ENCODE peak calls at places on chromosome 1, in four cellular contexts. L is A549, D is HepG2, N is K562. U is an unnamed sample.

GRCh38 chr1:234362558-234362957 is 10.7 kb upstream of the COA6 start:
- DNase-seq in D (no peak), L (no peak), N (no peak), U (no peak)

GRCh38 chr1:92399076-92399475 is 87.6 kb downstream of the GFI1 start:
- DNase-seq in D (no peak), N (no peak), L (no peak), U (no peak)

GRCh38 chr1:164712131-164713031 is 153.4 kb downstream of the PBX1 start:
- DNase-seq in D (no peak), N (peak), L (no peak), U (peak)

GRCh38 chr1:11339346-11340247 is 66.6 kb downstream of the UBIAD1 start:
- DNase-seq in N (peak), D (no peak), L (no peak), U (no peak)

GRCh38 chr1:231020139-231020601 is 19.9 kb downstream of the FAM89A start:
- DNase-seq in D (no peak), N (no peak), L (no peak), U (peak)

GRCh38 chr1:2132222-2133038 is 62.1 kb downstream of the FAAP20 start:
- DNase-seq in D (peak), N (peak), L (no peak), U (peak)

GRCh38 chr1:52668711-52669110 is 29.4 kb downstream of the COA7 start:
- DNase-seq in N (no peak), D (no peak), L (no peak), U (peak)

GRCh38 chr1:85578321-85579295 is 2.0 kb upstream of the CCN1 start:
- DNase-seq in L (no peak), N (no peak), D (peak), U (peak)

GRCh38 chr1:158087320-158087927 is 93.3 kb upstream of the CD1D start:
- DNase-seq in N (peak), L (peak), D (peak), U (peak)

GRCh38 chr1:197178998-197179397 is 32.5 kb upstream of the ASPM start:
- DNase-seq in L (no peak), D (peak), N (peak), U (peak)

GRCh38 chr1:182939413-182939812 is 13.6 kb downstream of the SHCBP1L start:
- DNase-seq in N (no peak), D (no peak), L (no peak), U (no peak)

GRCh38 chr1:164369698-164370365 is 189.2 kb upstream of the PBX1 start:
- DNase-seq in L (no peak), D (no peak), N (no peak), U (no peak)

GRCh38 chr1:166026143-166026542 is 140.7 kb downstream of the FAM78B start:
- DNase-seq in D (no peak), L (no peak), N (no peak), U (no peak)

GRCh38 chr1:53359934-53360276 is 32.0 kb upstream of the LRP8 start:
- DNase-seq in D (no peak), L (no peak), N (no peak), U (no peak)

GRCh38 chr1:212129781-212130180 is 94.2 kb downstream of the DTL start:
- DNase-seq in L (no peak), N (no peak), D (no peak), U (no peak)

GRCh38 chr1:20344738-20345137 is 54.1 kb downstream of the VWA5B1 start:
- DNase-seq in L (no peak), N (no peak), D (no peak), U (no peak)

GRCh38 chr1:68328485-68328884 is 96.2 kb upstream of the WLS start:
- DNase-seq in N (no peak), D (no peak), L (no peak), U (peak)

GRCh38 chr1:68329096-68329835 is 96.9 kb upstream of the WLS start:
- DNase-seq in D (no peak), L (no peak), N (no peak), U (no peak)

GRCh38 chr1:68330391-68330790 is 98.1 kb upstream of the WLS start:
- DNase-seq in L (no peak), D (no peak), N (no peak), U (no peak)

GRCh38 chr1:68324316-68324715 is 92.0 kb upstream of the WLS start:
- DNase-seq in D (no peak), N (no peak), L (no peak), U (no peak)

GRCh38 chr1:68327414-68327813 is 95.1 kb upstream of the WLS start:
- DNase-seq in N (no peak), L (no peak), D (no peak), U (peak)
- TF ChIP-seq MAZ in N (no peak), L (no peak), D (no peak), U (no peak)

GRCh38 chr1:245791410-245792312 is 636.9 kb downstream of the KIF26B start:
- DNase-seq in D (no peak), L (no peak), N (peak), U (no peak)
- TF ChIP-seq SMC3 in D (no peak), L (no peak), N (no peak), U (no peak)

GRCh38 chr1:236067854-236068454 is 3.1 kb upstream of the NID1 start:
- DNase-seq in D (no peak), N (no peak), L (no peak), U (peak)

GRCh38 chr1:236065509-236066005 is 667 bp upstream of the NID1 start:
- DNase-seq in L (no peak), N (no peak), D (no peak), U (no peak)

GRCh38 chr1:236064674-236065508 is at the start of gene NID1:
- DNase-seq in N (no peak), D (peak), L (peak), U (peak)

GRCh38 chr1:236066828-236067386 is 2.0 kb upstream of the NID1 start:
- DNase-seq in L (no peak), D (no peak), N (no peak), U (no peak)

DNA sequence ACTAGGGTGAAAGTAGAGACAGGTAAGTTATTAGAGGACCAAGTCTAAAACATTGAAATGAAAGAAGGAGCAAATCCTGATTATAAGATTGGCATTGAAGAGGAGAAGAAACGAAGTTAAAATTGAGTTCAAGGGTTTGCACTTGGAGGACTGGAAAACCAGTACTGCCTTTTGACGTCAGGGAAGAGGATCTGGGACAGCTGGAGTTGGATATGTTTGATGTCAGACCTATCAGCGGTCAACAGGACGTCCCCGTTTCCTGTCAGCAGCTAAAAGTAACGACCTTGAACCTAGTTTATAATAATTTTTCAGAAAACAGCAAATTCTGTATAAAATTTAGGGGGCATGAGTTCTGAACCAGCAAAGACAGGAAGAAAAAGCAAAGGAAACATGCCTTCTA is 1.2 kb upstream of the NID1 start:
- DNase-seq in D (no peak), L (no peak), N (no peak), U (no peak)
- H3K4me3 ChIP-seq in D (peak), L (no peak), N (no peak), U (no peak)

DNA sequence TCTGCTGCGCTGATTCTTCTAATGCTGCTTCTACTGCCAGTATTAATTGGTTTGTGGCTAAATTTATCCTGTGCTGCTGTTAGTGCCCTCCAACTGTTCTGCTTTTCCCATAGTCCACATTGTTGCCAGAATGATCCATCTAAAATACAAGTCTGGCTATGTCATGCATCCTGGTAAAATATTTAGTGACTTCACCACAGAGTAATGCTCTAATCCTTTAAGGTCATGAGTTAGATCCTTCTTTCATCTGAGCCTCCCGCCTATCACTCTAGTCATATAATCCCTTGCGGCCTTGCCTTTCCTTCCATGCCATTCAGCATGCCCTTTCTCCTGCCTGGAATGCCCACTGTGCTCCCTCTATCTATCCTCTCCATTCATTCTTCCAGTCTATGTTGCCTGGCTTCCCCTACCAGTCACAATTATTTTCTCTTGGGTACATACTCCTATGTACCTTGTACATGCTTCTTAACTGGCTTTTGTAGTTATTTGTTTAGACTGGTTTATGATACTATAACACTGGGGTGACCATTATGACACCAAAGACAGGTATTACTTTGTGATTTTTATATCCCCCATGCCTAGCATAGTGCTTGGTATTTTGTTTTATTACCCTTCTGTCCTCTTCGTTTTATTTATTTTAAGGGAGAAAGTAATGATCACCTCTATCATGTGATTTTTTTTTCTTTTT is 144.0 kb downstream of the MAGI3 start:
- DNase-seq in L (no peak), D (peak), N (no peak), U (peak)
- TF ChIP-seq MAZ in L (no peak), D (no peak), N (no peak), U (no peak)

GRCh38 chr1:16209847-16210407 is 2.5 kb downstream of the ARHGEF19 start:
- DNase-seq in D (no peak), L (no peak), N (no peak), U (peak)
- TF ChIP-seq SMC3 in D (no peak), L (no peak), N (no peak), U (no peak)

GRCh38 chr1:224358288-224358687 is 1.6 kb downstream of the CNIH4 start:
- DNase-seq in N (no peak), L (no peak), D (no peak), U (no peak)
- H3K4me3 ChIP-seq in N (peak), L (peak), D (peak), U (no peak)

GRCh38 chr1:39105841-39106765 is 80.0 kb downstream of the NDUFS5 start:
- DNase-seq in D (peak), L (no peak), N (no peak), U (no peak)

GRCh38 chr1:39106949-39107740 is 81.0 kb downstream of the NDUFS5 start:
- DNase-seq in D (no peak), L (no peak), N (no peak), U (no peak)

GRCh38 chr1:39104158-39105060 is 78.3 kb downstream of the NDUFS5 start:
- DNase-seq in L (no peak), D (no peak), N (no peak), U (no peak)

GRCh38 chr1:39103321-39104157 is 77.4 kb downstream of the NDUFS5 start:
- DNase-seq in L (no peak), N (no peak), D (no peak), U (peak)

GRCh38 chr1:39105061-39105840 is 79.1 kb downstream of the NDUFS5 start:
- DNase-seq in L (no peak), N (peak), D (no peak), U (peak)
- TF ChIP-seq MAZ in L (no peak), N (no peak), D (peak), U (peak)

GRCh38 chr1:199685369-199685768 is 342.1 kb upstream of the NR5A2 start:
- DNase-seq in N (no peak), L (no peak), D (peak), U (peak)
- TF ChIP-seq SMC3 in N (no peak), L (peak), D (no peak), U (no peak)

DNA sequence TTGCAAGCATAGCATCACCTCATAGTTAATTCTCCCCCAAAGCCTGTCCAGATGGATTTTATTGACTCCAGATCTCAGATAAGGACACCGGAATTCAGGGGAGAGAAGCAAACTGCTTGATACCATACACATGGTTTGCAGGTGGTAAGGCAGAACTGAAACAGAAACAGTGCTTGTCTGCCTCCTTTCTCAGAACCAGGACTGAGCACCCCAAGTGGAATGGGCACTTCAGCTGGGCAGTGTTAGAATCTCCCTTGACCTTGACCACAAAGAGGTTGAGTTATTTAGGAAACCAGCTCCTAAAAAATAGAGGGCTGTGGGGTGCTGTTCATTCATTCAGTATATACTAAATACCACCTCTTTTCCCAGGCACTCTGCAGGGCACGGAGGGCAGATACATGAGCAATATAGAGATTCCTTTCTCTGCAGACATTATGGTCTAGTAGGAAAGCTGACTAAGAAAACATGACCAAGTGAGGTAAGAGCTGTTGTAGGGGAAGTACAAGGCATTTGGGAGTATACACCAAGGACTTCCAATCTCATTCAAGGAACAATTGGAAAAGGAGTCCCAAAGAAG is 185.2 kb downstream of the C1orf94 start:
- DNase-seq in L (no peak), N (no peak), D (no peak), U (no peak)
- H3K4me3 ChIP-seq in L (no peak), N (no peak), D (no peak), U (no peak)